ENCODE peak calls at places on chromosomes 4 and X, in seven cellular contexts. L is gastrocnemius medialis, Z is tibial nerve, Y is H9, R is HCT116, M is ovary, F is spleen. S is an unnamed sample.

GRCh38 chrX:10190367-10190766 is 33.6 kb downstream of the CLCN4 start:
- DNase-seq in L (no peak), Z (peak; percentile 50), Y (no peak), R (peak; percentile 41), M (no peak), F (no peak), S (no peak)

GRCh38 chr4:98546910-98547544 is 111.4 kb downstream of the TSPAN5 start:
- DNase-seq in L (no peak), Z (peak; percentile 23), Y (no peak), R (no peak), M (peak; percentile 73), F (no peak), S (no peak)

GRCh38 chrX:37613898-37614297 is 42.4 kb downstream of the LANCL3 start:
- DNase-seq in L (no peak), Z (no peak), Y (no peak), R (no peak), M (no peak), F (no peak), S (no peak)

GRCh38 chrX:21740329-21741274 is 17.3 kb downstream of the SMPX start:
- DNase-seq in L (peak; percentile 62), Z (peak; percentile 20), Y (no peak), R (no peak), M (peak; percentile 34), F (no peak), S (no peak)

GRCh38 chr4:113336556-113336955 is 287.1 kb downstream of the ANK2 start:
- DNase-seq in L (no peak), Z (no peak), Y (no peak), R (no peak), M (no peak), F (no peak), S (peak; percentile 20)

GRCh38 chr4:52015366-52015765 is 4.8 kb downstream of the LRRC66 start:
- DNase-seq in L (no peak), Z (peak; percentile 42), Y (no peak), R (no peak), M (no peak), F (no peak), S (no peak)

GRCh38 chrX:39734174-39734776 is 363.5 kb downstream of the BCOR start:
- DNase-seq in L (no peak), Z (no peak), Y (no peak), R (no peak), M (no peak), F (no peak), S (no peak)

GRCh38 chr4:85756938-85757337 is 282.0 kb downstream of the ARHGAP24 start:
- DNase-seq in L (no peak), Z (no peak), Y (peak; percentile 33), R (no peak), M (no peak), F (no peak), S (no peak)

GRCh38 chr4:16464651-16465050 is 238.4 kb upstream of the TAPT1 start:
- DNase-seq in L (no peak), Z (no peak), Y (no peak), R (no peak), M (no peak), F (no peak), S (no peak)

GRCh38 chr4:11765849-11766453 is 337.3 kb upstream of the HS3ST1 start:
- DNase-seq in L (no peak), Z (peak; percentile 13), Y (peak; percentile 32), R (peak; percentile 57), M (no peak), F (no peak), S (no peak)

GRCh38 chr4:158010346-158010745 is 162.5 kb downstream of the GASK1B start:
- DNase-seq in L (no peak), Z (no peak), Y (no peak), R (no peak), M (no peak), F (no peak), S (no peak)

GRCh38 chr4:158644755-158645154 is 26.9 kb downstream of the C4orf46 start:
- DNase-seq in L (no peak), Z (no peak), Y (no peak), R (no peak), M (no peak), F (no peak), S (no peak)

GRCh38 chr4:65559270-65559669 is 111.0 kb downstream of the EPHA5 start:
- DNase-seq in L (no peak), Z (no peak), Y (peak; percentile 30), R (no peak), M (no peak), F (no peak), S (no peak)

GRCh38 chr4:173680278-173680677 is 150.2 kb upstream of the HAND2 start:
- DNase-seq in L (no peak), Z (no peak), Y (no peak), R (no peak), M (no peak), F (no peak), S (no peak)

GRCh38 chr4:40953253-40954118 is 203.7 kb downstream of the NSUN7 start:
- DNase-seq in L (peak; percentile 38), Z (no peak), Y (no peak), R (no peak), M (no peak), F (no peak), S (no peak)

GRCh38 chrX:43949669-43950068 is 23.5 kb downstream of the NDP start:
- DNase-seq in L (no peak), Z (peak; percentile 5), Y (peak; percentile 78), R (peak; percentile 28), M (no peak), F (peak; percentile 77), S (no peak)

GRCh38 chrX:70769659-70770232 is 138.8 kb downstream of the TEX11 start:
- DNase-seq in L (no peak), Z (no peak), Y (no peak), R (no peak), M (no peak), F (no peak), S (peak; percentile 0)

GRCh38 chr4:15696866-15697265 is 6.0 kb upstream of the BST1 start:
- DNase-seq in L (no peak), Z (no peak), Y (no peak), R (no peak), M (no peak), F (no peak), S (no peak)

GRCh38 chrX:1481636-1482529 is 29.2 kb upstream of the ASMTL start:
- DNase-seq in L (peak; percentile 53), Z (peak; percentile 48), Y (peak; percentile 81), R (peak; percentile 73), M (peak; percentile 63), F (peak; percentile 90), S (peak; percentile 38)

GRCh38 chr4:14415146-14415545 is 587.1 kb upstream of the CPEB2 start:
- DNase-seq in L (no peak), Z (no peak), Y (no peak), R (no peak), M (no peak), F (no peak), S (no peak)

GRCh38 chr4:172095161-172095560 is 282.0 kb downstream of the GALNTL6 start:
- DNase-seq in L (no peak), Z (no peak), Y (no peak), R (no peak), M (no peak), F (no peak), S (no peak)

GRCh38 chr4:85092536-85092935 is 126.0 kb upstream of the WDFY3 start:
- DNase-seq in L (no peak), Z (no peak), Y (no peak), R (no peak), M (no peak), F (no peak), S (no peak)

GRCh38 chr4:18366762-18367358 is 345.3 kb upstream of the LCORL start:
- DNase-seq in L (no peak), Z (no peak), Y (no peak), R (no peak), M (no peak), F (no peak), S (peak; percentile 17)

GRCh38 chr4:158051401-158052235 is 121.2 kb downstream of the GASK1B start:
- DNase-seq in L (peak; percentile 27), Z (peak; percentile 33), Y (no peak), R (no peak), M (peak; percentile 32), F (no peak), S (peak; percentile 47)

DNA sequence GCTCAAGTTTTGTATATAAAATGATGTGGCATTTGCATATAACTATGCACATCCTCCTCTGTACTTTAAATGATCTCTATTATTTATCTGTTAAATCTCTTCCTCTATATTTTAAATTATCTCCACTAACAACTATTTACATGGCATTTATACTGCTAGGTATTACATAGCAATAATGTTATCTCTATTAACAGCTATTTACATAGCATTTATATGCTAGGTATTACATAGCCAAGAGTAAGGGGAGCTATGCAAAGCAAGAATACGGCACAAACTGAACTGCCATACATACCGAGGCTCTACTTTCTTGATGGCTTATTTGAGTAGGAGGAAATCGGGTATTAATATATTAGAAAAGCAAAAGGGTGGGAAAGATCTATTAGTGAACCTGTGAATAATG is 12.7 kb downstream of the RPS6KA6 start:
- DNase-seq in L (no peak), Z (no peak), Y (no peak), R (no peak), M (no peak), F (no peak), S (no peak)
- TF ChIP-seq CTCF in L (no peak), Z (no peak), Y (no peak), R (no peak), M (no peak), F (no peak), S (no peak)

DNA sequence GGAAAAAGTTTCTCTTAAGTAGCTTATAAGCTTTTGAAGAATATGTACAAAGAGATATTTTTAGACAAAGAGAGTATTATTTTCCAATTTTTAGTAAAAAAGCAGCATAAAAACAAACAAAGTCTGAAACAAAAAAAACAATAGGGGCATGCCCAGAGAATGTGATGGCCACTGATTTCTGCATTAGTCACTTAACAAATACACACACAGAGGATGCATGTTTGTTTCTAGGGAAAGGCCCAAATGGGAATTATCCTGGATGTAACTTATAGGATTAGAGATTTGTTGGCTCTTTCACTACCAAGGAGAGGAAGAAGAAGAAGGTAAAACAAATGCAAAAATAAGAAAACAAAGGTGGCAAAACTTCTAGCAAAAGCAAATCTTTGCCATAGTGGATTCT is 95.9 kb upstream of the SCOC start:
- DNase-seq in L (no peak), Z (no peak), Y (no peak), R (no peak), M (no peak), F (no peak), S (no peak)
- H3K27ac ChIP-seq in L (no peak overlapping the region), Z (no peak overlapping the region), Y (no peak overlapping the region), R (no peak overlapping the region), M (no peak overlapping the region), F (no peak overlapping the region), S (no peak overlapping the region)

DNA sequence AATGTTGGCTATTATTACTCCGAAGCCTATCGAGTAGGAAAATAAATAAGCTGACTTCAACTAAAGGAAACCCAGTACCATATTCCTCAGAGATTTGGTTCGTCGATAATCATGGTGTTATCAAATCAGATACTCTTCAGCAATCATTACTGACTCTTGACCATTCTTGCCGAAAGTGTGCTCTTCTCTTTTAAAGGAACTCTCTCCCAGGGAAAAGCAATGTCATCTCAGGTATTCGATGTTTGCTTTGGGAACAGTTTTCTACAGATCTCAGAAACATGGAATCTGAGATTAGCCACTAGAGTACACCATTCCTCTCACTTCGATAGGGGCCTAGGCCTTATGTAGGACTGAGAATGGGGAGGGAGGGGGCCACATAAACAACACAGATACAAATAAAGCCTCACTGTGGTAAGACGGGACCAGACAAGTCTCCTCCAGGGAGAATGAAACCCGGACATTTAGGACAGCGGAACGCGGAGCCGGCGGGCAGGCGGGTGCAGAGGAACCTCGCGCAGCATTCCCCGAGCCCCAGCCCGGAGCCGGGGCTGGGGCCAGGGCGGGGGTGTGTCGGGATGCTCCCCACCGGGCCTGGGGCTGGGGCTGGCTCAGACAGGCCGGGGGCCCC is 586 bp downstream of the DNAJB14 start:
- DNase-seq in L (no peak), Z (no peak), Y (no peak), R (no peak), M (no peak), F (no peak), S (peak; percentile 53)
- TF ChIP-seq CTCF in L (no peak), Z (no peak), Y (no peak), R (no peak), M (no peak), F (no peak), S (peak; percentile 32)

GRCh38 chr4:25970241-25970675 is 56.2 kb downstream of the SMIM20 start:
- DNase-seq in L (peak; percentile 30), Z (no peak), Y (no peak), R (no peak), M (no peak), F (no peak), S (no peak)
- H3K27ac ChIP-seq in L (no peak overlapping the region), Z (no peak overlapping the region), Y (no peak overlapping the region), R (no peak overlapping the region), M (no peak overlapping the region), F (no peak overlapping the region), S (no peak overlapping the region)